ENCODE peak calls at places on chromosomes 6 and 20, in five cellular contexts. O, H, N, F and P are unnamed samples.

GRCh38 chr6:158109744-158110143 is 58.3 kb downstream of the SERAC1 start:
- DNase-seq in O (no peak), H (no peak), N (no peak), F (no peak), P (no peak)

GRCh38 chr20:57579898-57580447 is 19.1 kb downstream of the PCK1 start:
- DNase-seq in O (no peak), H (no peak), N (no peak), F (no peak), P (no peak)

GRCh38 chr6:138109042-138109997 is 2.1 kb upstream of the PERP start:
- DNase-seq in O (no peak), H (peak; percentile 64), N (peak; percentile 21), F (peak; percentile 61), P (peak; percentile 78)

GRCh38 chr20:10490706-10491105 is 55.6 kb downstream of the SLX4IP start:
- DNase-seq in O (no peak), H (no peak), N (no peak), F (no peak), P (no peak)

GRCh38 chr20:20184149-20184548 is 131.8 kb downstream of the CFAP61 start:
- DNase-seq in O (no peak), H (no peak), N (no peak), F (peak; percentile 8), P (no peak)

GRCh38 chr20:12728782-12729181 is 280.0 kb upstream of the SPTLC3 start:
- DNase-seq in O (no peak), H (peak; percentile 70), N (no peak), F (no peak), P (no peak)

GRCh38 chr6:88177961-88178464 is 11.9 kb upstream of the CNR1 start:
- DNase-seq in O (no peak), H (peak; percentile 44), N (peak; percentile 32), F (no peak), P (no peak)

GRCh38 chr20:10863337-10864060 is 189.7 kb upstream of the JAG1 start:
- DNase-seq in O (no peak), H (no peak), N (no peak), F (no peak), P (peak; percentile 23)

GRCh38 chr6:44672838-44673237 is 285.3 kb downstream of the CDC5L start:
- DNase-seq in O (no peak), H (no peak), N (no peak), F (no peak), P (no peak)

GRCh38 chr6:131808460-131809269 is 845 bp downstream of the ENPP1 start:
- DNase-seq in O (no peak), H (no peak), N (no peak), F (no peak), P (no peak)

GRCh38 chr6:135578976-135579375 is 81.4 kb upstream of the AHI1 start:
- DNase-seq in O (no peak), H (no peak), N (no peak), F (no peak), P (no peak)

GRCh38 chr6:37625591-37626374 is 71.9 kb downstream of the MDGA1 start:
- DNase-seq in O (no peak), H (no peak), N (no peak), F (no peak), P (no peak)

GRCh38 chr6:113050010-113050893 is 703.1 kb downstream of the RFPL4B start:
- DNase-seq in O (no peak), H (no peak), N (no peak), F (no peak), P (no peak)

GRCh38 chr6:89432875-89433636 is at the start of gene ANKRD6:
- DNase-seq in O (peak; percentile 29), H (peak; percentile 20), N (peak; percentile 17), F (peak; percentile 92), P (peak; percentile 28)

DNA sequence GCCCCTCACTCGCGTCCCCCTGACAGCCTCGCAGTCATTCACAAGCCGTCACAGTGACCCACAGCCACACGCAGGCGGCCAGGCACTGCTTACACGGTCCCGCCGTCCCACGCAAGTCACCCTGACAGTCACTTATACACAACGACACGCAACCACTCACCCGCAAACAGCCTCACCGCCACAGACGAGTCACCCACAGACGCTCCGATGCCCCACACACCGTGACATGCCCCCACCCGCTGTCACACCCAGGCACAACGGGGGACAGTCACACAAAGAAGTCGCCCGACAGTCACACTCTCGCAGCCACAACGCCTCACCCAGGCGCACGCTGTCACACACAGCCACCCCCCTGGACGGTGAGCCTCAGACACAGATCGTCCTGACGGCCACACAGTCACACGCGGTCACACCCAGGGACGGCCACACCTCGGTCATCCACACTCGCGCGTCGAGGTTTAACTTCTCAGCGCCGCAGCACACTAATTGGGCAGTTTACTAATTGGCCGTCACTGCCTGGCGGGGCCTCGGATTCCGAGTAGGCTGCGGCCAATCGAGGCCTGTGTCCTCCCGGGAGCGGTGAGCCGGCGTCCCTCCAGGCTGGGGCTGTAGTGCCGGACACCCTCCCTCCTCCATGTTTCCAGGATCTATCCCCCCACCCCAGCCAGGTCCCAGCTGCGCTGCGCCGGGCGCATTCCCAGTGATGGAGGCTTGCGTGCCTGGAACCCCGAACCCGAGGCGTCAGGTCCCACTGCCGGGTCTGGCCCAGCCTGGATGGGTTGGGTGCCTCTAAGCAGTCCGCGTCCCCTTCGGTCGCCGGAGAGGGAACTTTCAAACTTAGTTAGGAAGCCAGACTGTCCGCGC is 789 bp downstream of the TOX2 start:
- DNase-seq in O (no peak), H (no peak), N (no peak), F (no peak), P (no peak)
- TF ChIP-seq POLR2A in O (no peak), H (no peak), N (no peak), F (no peak), P (no peak)

GRCh38 chr20:48812600-48813445 is 15.0 kb downstream of the PREX1 start:
- DNase-seq in O (no peak), H (no peak), N (no peak), F (no peak), P (no peak)
- TF ChIP-seq ZNF274 in O (no peak), H (no peak), N (no peak), F (no peak), P (no peak)

DNA sequence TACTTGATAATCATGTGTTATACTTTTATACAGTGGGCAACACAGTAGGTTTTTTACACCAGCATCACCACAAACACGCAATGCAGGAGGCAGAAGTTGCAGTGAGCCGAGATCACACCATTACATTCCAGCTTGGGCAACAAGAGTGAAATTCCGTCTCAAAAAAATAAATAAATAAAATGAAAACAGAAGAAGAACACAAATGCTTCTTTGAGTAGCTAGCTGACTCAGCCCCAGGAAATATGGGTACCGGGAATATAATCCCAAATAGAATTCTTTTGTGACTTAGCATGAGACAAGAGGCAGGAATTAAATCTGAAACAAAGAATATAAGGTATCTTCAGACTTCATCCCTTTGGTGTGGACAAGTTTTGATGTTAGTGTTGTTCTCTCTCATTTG is 164.2 kb upstream of the ATXN1 start:
- DNase-seq in O (no peak), H (no peak), N (no peak), F (no peak), P (no peak)
- TF ChIP-seq MAX in O (no peak), H (no peak), N (no peak), F (no peak), P (no peak)

DNA sequence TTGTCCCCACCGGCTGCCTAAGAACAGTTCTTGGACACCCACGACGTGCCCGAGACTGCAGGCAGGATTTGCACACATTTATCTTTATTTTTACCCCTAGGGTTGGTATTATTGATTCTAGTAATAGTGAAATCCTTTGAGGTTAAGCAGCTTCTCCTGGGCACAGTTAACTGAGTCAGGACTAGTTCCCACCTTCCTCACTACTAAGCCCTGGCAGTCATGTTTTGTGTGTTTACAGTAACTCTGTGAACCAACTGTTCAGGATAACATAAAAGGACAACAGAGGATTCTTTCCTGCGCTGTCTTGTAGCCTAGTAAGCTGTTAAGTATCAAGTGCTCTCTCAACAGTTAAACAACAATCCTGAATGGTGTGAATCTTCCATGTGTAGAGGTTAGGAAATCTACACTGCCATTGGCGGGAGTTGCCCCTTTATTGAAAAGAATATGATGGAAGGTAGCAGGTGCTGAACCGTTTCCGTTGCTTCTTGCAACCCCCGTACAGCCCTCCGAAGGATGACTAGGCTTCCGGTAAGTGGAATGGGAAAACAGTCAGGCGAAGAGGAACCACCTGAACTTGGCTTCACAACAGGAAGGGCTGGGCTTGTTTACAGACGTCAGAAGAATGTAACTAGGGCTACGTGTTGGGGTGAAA is 979 bp upstream of the SOD2 start:
- DNase-seq in O (no peak), H (peak; percentile 73), N (no peak), F (peak; percentile 35), P (no peak)
- TF ChIP-seq POLR2A in O (no peak), H (peak; percentile 60), N (no peak), F (no peak), P (no peak)

GRCh38 chr6:16978686-16979085 is 123.2 kb upstream of the STMND1 start:
- DNase-seq in O (no peak), H (no peak), N (no peak), F (no peak), P (no peak)
- TF ChIP-seq ZNF274 in O (no peak), H (no peak), N (no peak), F (no peak), P (no peak)

GRCh38 chr6:170129691-170130171 is 161.1 kb downstream of the DLL1 start:
- DNase-seq in O (no peak), H (no peak), N (no peak), F (no peak), P (no peak)
- TF ChIP-seq MAX in O (no peak), H (no peak), N (no peak), F (no peak), P (no peak)

GRCh38 chr20:23086056-23086551 is at the start of gene CD93:
- DNase-seq in O (no peak), H (no peak), N (no peak), F (peak; percentile 19), P (no peak)
- TF ChIP-seq POLR2A in O (no peak), H (no peak), N (no peak), F (no peak), P (no peak)

GRCh38 chr6:36210886-36211595 is 14.5 kb downstream of the BRPF3 start:
- DNase-seq in O (no peak), H (no peak), N (no peak), F (no peak), P (no peak)
- TF ChIP-seq ZNF274 in O (no peak), H (no peak), N (no peak), F (no peak), P (no peak)